ENCODE peak calls at places on chromosomes 7 and 10, in four cellular contexts. X is ELR; U is NCI-H1417; D is activated CD4-positive, alpha-beta T cell treated with anti-CD3 and anti-CD28 coated beads, Interleukin-2, amount 10 ng/mL, durations not matched to agents 7 days and 5 days. Q is an unnamed sample.

GRCh38 chr10:5557799-5558771 is 33.3 kb downstream of the CALML3 start:
- DNase-seq in X (no peak), D (no peak), U (no peak), Q (no peak)

GRCh38 chr10:96212911-96213310 is 58.5 kb downstream of the BLNK start:
- DNase-seq in X (no peak), U (no peak), D (no peak), Q (no peak)

GRCh38 chr7:97971120-97971989 is 18.6 kb downstream of the OCM2 start:
- DNase-seq in U (peak), X (peak), D (peak), Q (peak)

GRCh38 chr10:98318861-98319260 is 50.9 kb upstream of the LOXL4 start:
- DNase-seq in X (no peak), D (no peak), U (no peak), Q (no peak)

GRCh38 chr7:86598311-86598710 is 45.4 kb upstream of the GRM3 start:
- DNase-seq in U (no peak), D (no peak), X (no peak), Q (peak)

GRCh38 chr7:129188892-129189660 is 643 bp downstream of the SMO start:
- DNase-seq in X (peak), U (peak), D (no peak), Q (no peak)

GRCh38 chr7:111658546-111658945 is 96.3 kb upstream of the IMMP2L start:
- DNase-seq in U (no peak), X (no peak), D (no peak), Q (no peak)

GRCh38 chr7:80770675-80771081 is 132.2 kb downstream of the CD36 start:
- DNase-seq in D (no peak), U (no peak), X (no peak), Q (no peak)

GRCh38 chr7:131106681-131107342 is 220.9 kb upstream of the MKLN1 start:
- DNase-seq in X (peak), U (peak), D (peak), Q (peak)

GRCh38 chr10:12501324-12501723 is 152.0 kb downstream of the CAMK1D start:
- DNase-seq in U (no peak), D (no peak), X (no peak), Q (no peak)

GRCh38 chr7:136528329-136528728 is 340.1 kb upstream of the CHRM2 start:
- DNase-seq in D (no peak), X (peak), U (no peak), Q (peak)

GRCh38 chr7:123608991-123609882 is 7.6 kb downstream of the ASB15 start:
- DNase-seq in U (no peak), X (no peak), D (no peak), Q (no peak)

GRCh38 chr10:15436696-15437095 is 65.6 kb upstream of the FAM171A1 start:
- DNase-seq in U (no peak), D (no peak), X (peak), Q (no peak)

Q was measured in HT1080.